ENCODE peak calls at places on chromosomes 1 and 21, in ten cellular contexts. O is cardiac muscle cell, P is A549, F is IMR-90, H is BE2C, N is uterus, D is spleen, A is heart right ventricle, Z is tibial artery, W is osteoblast. V is an unnamed sample.

GRCh38 chr1:98967122-98967521 is 37.5 kb downstream of the PLPPR5 start:
- DNase-seq in F (no peak), O (no peak), W (no peak), H (no peak), A (no peak), Z (no peak), P (no peak), D (no peak), N (no peak), V (no peak)

GRCh38 chr1:13725714-13726175 is 25.8 kb downstream of the PRDM2 start:
- DNase-seq in O (peak; percentile 37), W (no peak), Z (no peak), A (no peak), P (peak; percentile 15), D (no peak), N (no peak), F (peak; percentile 25), H (peak; percentile 7), V (no peak)

GRCh38 chr21:34278451-34278850 is 85.4 kb upstream of the KCNE2 start:
- DNase-seq in O (no peak), D (no peak), A (no peak), W (no peak), N (no peak), P (no peak), F (no peak), H (no peak), Z (no peak), V (no peak)

GRCh38 chr1:110524311-110525249 is 5.6 kb upstream of the KCNA10 start:
- DNase-seq in W (no peak), F (peak; percentile 30), D (no peak), N (no peak), A (peak; percentile 29), P (peak; percentile 29), O (peak; percentile 68), H (peak; percentile 77), Z (no peak), V (no peak)

GRCh38 chr1:69567847-69568434 is at the start of gene LRRC7:
- DNase-seq in F (no peak), H (peak; percentile 18), Z (no peak), O (peak; percentile 2), A (no peak), N (no peak), W (peak; percentile 73), D (peak; percentile 72), P (no peak), V (no peak)

GRCh38 chr1:95041491-95042165 is 31.1 kb downstream of the ALG14 start:
- DNase-seq in H (peak; percentile 49), N (peak; percentile 55), Z (peak; percentile 59), D (no peak), P (peak; percentile 52), W (peak; percentile 74), A (peak; percentile 76), O (peak; percentile 92), F (peak; percentile 92), V (peak; percentile 56)

GRCh38 chr1:37069406-37069805 is 35.1 kb upstream of the GRIK3 start:
- DNase-seq in P (no peak), D (no peak), W (no peak), A (no peak), H (no peak), O (no peak), Z (no peak), N (no peak), F (no peak), V (no peak)

GRCh38 chr1:151611288-151611790 is 511 bp upstream of the SNX27 start:
- DNase-seq in N (no peak), P (no peak), D (no peak), A (no peak), W (no peak), H (no peak), Z (peak; percentile 73), O (peak; percentile 87), F (peak; percentile 58), V (no peak)

GRCh38 chr1:1867164-1867563 is 23.7 kb downstream of the GNB1 start:
- DNase-seq in A (no peak), P (no peak), Z (no peak), F (no peak), N (no peak), H (no peak), W (no peak), D (no peak), O (no peak), V (no peak)

GRCh38 chr1:1862905-1863547 is 27.9 kb downstream of the GNB1 start:
- DNase-seq in W (peak; percentile 78), Z (no peak), H (no peak), O (no peak), N (no peak), F (peak; percentile 20), D (peak; percentile 15), A (no peak), P (no peak), V (no peak)

GRCh38 chr1:1857096-1857703 is 33.7 kb downstream of the GNB1 start:
- DNase-seq in P (no peak), N (no peak), A (no peak), O (no peak), H (no peak), W (peak; percentile 47), F (no peak), D (peak; percentile 45), Z (no peak), V (no peak)

GRCh38 chr1:1858382-1859086 is 32.4 kb downstream of the GNB1 start:
- DNase-seq in N (peak; percentile 63), Z (peak; percentile 88), D (peak; percentile 78), W (peak; percentile 96), F (peak; percentile 81), H (peak; percentile 88), A (peak; percentile 95), O (peak; percentile 96), P (peak; percentile 62), V (peak; percentile 87)

DNA sequence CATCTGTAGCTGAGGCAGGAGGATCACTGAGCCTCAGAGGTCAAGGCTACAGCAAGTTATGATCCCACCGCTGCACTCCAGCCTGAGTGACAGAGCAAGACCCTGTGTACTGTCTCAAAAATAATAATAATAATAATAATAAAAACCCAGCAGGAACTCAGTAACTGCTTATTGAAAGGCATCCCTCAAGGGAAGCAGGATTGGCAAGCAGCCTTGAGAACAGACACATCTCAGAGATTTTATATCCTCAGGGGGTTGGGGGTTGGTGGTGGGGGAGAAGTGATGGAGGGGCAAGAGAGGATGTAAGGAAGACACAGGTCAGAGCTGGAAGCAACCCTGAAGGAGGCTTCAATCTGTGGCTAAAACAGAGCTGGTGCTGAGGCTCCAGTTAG is 29.6 kb downstream of the GNB1 start:
- DNase-seq in A (peak; percentile 57), H (no peak), F (no peak), P (no peak), N (no peak), Z (no peak), D (no peak), O (no peak), W (peak; percentile 44), V (no peak)
- H3K4me1 ChIP-seq in A (peaks cover 99% of the 10 kb centered on the region), H (peaks cover 26% of the 10 kb centered on the region), F (peaks cover 24% of the 10 kb centered on the region), P (peaks cover 56% of the 10 kb centered on the region), N (peaks cover 3% of the 10 kb centered on the region), Z (peaks cover 37% of the 10 kb centered on the region), D (peaks cover 100% of the 10 kb centered on the region), O (peaks cover 11% of the 10 kb centered on the region), W (peaks cover 32% of the 10 kb centered on the region), V (peaks cover 4% of the 10 kb centered on the region)

GRCh38 chr1:184905601-184906322 is 68.5 kb downstream of the NIBAN1 start:
- DNase-seq in W (no peak), A (no peak), P (no peak), H (no peak), D (no peak), N (no peak), F (no peak), O (no peak), Z (no peak), V (no peak)

GRCh38 chr1:184903111-184903692 is 71.1 kb downstream of the NIBAN1 start:
- DNase-seq in W (no peak), Z (no peak), D (no peak), O (no peak), H (no peak), F (no peak), P (no peak), A (no peak), N (no peak), V (no peak)

DNA sequence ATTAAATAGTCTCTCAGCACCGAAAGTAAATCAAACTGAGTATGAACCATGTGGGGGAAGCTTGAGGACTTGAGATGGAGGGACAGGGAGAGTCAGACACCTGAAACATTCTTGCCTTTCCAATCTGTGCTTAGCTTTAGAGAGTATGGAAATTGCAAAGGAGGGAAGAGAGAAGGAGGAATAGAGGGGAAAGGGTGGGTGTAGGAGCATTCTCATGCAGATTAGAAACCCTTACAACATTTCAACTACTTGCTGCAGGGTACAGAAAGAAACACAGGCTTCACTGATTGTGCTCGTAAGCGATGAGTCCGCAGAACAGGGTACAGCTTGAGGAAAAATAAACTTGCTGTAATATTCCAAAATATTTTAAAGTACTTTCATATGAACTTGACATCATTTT is 73.8 kb downstream of the NIBAN1 start:
- DNase-seq in H (no peak), O (no peak), A (no peak), P (no peak), D (no peak), W (no peak), N (no peak), F (no peak), Z (no peak), V (no peak)
- H3K4me1 ChIP-seq in H (no peaks in the 10 kb centered on the region), O (no peaks in the 10 kb centered on the region), A (peaks cover 25% of the 10 kb centered on the region), P (peaks cover 5% of the 10 kb centered on the region), D (peaks cover 6% of the 10 kb centered on the region), W (no peaks in the 10 kb centered on the region), N (no peaks in the 10 kb centered on the region), F (peaks cover 9% of the 10 kb centered on the region), Z (peaks cover 30% of the 10 kb centered on the region), V (peaks cover 22% of the 10 kb centered on the region)

DNA sequence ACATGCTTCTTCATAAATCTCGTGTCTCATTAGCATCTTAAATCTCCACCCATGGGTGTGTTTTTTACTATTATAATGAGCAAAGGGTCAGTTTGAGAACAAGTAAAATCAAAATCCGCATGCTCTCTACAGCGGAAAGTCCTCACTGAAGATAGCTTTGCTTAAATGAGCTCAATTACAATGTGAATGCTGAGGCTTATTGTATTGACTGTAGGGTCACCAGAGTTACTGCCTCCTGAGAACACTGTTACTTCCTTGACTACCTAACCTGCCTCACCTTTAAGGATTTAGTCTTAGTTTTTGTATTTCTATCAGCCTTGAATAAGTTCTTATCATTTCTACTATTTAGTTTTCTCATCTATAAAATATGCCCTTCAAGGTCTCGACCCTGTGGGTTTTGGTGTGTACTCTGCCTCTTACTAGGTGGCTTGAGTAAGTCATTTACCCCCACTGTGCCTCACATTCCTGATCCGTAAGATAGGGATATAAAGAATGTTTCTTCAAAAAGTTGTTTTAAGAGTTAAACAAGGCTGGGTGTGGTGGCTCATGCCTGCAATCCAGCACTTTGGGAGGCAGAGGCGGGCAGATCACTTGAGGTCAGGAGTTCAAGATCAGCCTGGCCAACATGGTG is 7.9 kb downstream of the SLAMF7 start:
- DNase-seq in H (no peak), N (no peak), P (no peak), F (no peak), Z (no peak), O (no peak), A (no peak), D (no peak), W (no peak), V (no peak)
- H3K4me1 ChIP-seq in H (no peaks in the 10 kb centered on the region), N (no peaks in the 10 kb centered on the region), P (peaks cover 15% of the 10 kb centered on the region), F (no peaks in the 10 kb centered on the region), Z (no peaks in the 10 kb centered on the region), O (no peaks in the 10 kb centered on the region), A (no peaks in the 10 kb centered on the region), D (peaks cover 56% of the 10 kb centered on the region), W (no peaks in the 10 kb centered on the region), V (no peaks in the 10 kb centered on the region)

GRCh38 chr1:201502511-201502857 is 4.4 kb downstream of the CSRP1 start:
- DNase-seq in Z (no peak), N (no peak), F (no peak), D (peak; percentile 16), H (no peak), W (no peak), P (no peak), O (no peak), A (no peak), V (no peak)

GRCh38 chr1:201505505-201505893 is 1.4 kb downstream of the CSRP1 start:
- DNase-seq in F (peak; percentile 76), W (peak; percentile 96), N (no peak), Z (no peak), H (no peak), D (no peak), P (no peak), A (peak; percentile 57), O (peak; percentile 83), V (no peak)

GRCh38 chr1:201503397-201504176 is 3.3 kb downstream of the CSRP1 start:
- DNase-seq in O (peak; percentile 99), N (peak; percentile 84), P (peak; percentile 75), F (peak; percentile 100), W (peak; percentile 93), A (peak; percentile 61), D (peak; percentile 51), H (no peak), Z (peak; percentile 57), V (peak; percentile 86)

GRCh38 chr1:201504799-201505504 is 2.0 kb downstream of the CSRP1 start:
- DNase-seq in N (no peak), H (no peak), O (no peak), F (no peak), D (peak; percentile 37), P (no peak), A (no peak), W (no peak), Z (no peak), V (no peak)

GRCh38 chr1:201504179-201504631 is 2.7 kb downstream of the CSRP1 start:
- DNase-seq in N (no peak), O (peak; percentile 66), F (peak; percentile 60), P (no peak), H (no peak), Z (no peak), A (no peak), W (no peak), D (no peak), V (no peak)
- H3K4me1 ChIP-seq in N (peaks cover 16% of the 10 kb centered on the region), O (peaks cover 49% of the 10 kb centered on the region), F (peaks cover 43% of the 10 kb centered on the region), P (peaks cover 75% of the 10 kb centered on the region), H (peaks cover 3% of the 10 kb centered on the region), Z (peaks cover 49% of the 10 kb centered on the region), A (peaks cover 78% of the 10 kb centered on the region), W (peaks cover 84% of the 10 kb centered on the region), D (peaks cover 89% of the 10 kb centered on the region), V (peaks cover 2% of the 10 kb centered on the region)

V was measured in aorta.